ENCODE peak calls at places on chromosome 7, in ten cellular contexts. G is kidney epithelial cell; A is right lobe of liver; L is thyroid gland; B is thoracic aorta; M is fibroblast of lung; X is body of pancreas; J is CD8-positive, alpha-beta T cell; O is left ventricle myocardium inferior; T is pancreas. I is an unnamed sample.

GRCh38 chr7:159139639-159140038 is 5.0 kb downstream of the VIPR2 start:
- DNase-seq in G (no peak), A (no peak), L (no peak), B (no peak), M (no peak), X (no peak), J (no peak), O (no peak), T (no peak), I (no peak)

GRCh38 chr7:84529480-84530205 is 335.1 kb upstream of the SEMA3A start:
- DNase-seq in G (peak; percentile 69), A (no peak), L (no peak), B (no peak), M (peak; percentile 58), X (peak; percentile 44), J (no peak), O (no peak), T (no peak), I (no peak)

GRCh38 chr7:157444011-157444842 is 107.4 kb downstream of the DNAJB6 start:
- DNase-seq in G (no peak), A (no peak), L (no peak), B (no peak), M (no peak), X (no peak), J (no peak), O (no peak), T (peak; percentile 44), I (no peak)

GRCh38 chr7:2063562-2064360 is 169.0 kb downstream of the MAD1L1 start:
- DNase-seq in G (no peak), A (no peak), L (peak; percentile 10), B (no peak), M (peak; percentile 27), X (no peak), J (no peak), O (peak; percentile 50), T (no peak), I (peak; percentile 81)

GRCh38 chr7:143978585-143978984 is 21.5 kb upstream of the OR6B1 start:
- DNase-seq in G (no peak), A (no peak), L (no peak), B (no peak), M (no peak), X (no peak), J (no peak), O (no peak), T (no peak), I (no peak)

GRCh38 chr7:137081694-137082093 is 213.2 kb downstream of the CHRM2 start:
- DNase-seq in G (no peak), A (no peak), L (peak; percentile 12), B (no peak), M (peak; percentile 98), X (peak; percentile 75), J (no peak), O (peak; percentile 79), T (no peak), I (peak; percentile 37)

GRCh38 chr7:78472519-78472918 is 673.9 kb downstream of the PHTF2 start:
- DNase-seq in G (peak; percentile 23), A (no peak), L (no peak), B (no peak), M (peak; percentile 65), X (no peak), J (no peak), O (no peak), T (no peak), I (no peak)

GRCh38 chr7:129108583-129108982 is 35.9 kb upstream of the TSPAN33 start:
- DNase-seq in G (no peak), A (no peak), L (no peak), B (no peak), M (no peak), X (no peak), J (no peak), O (no peak), T (no peak), I (no peak)

DNA sequence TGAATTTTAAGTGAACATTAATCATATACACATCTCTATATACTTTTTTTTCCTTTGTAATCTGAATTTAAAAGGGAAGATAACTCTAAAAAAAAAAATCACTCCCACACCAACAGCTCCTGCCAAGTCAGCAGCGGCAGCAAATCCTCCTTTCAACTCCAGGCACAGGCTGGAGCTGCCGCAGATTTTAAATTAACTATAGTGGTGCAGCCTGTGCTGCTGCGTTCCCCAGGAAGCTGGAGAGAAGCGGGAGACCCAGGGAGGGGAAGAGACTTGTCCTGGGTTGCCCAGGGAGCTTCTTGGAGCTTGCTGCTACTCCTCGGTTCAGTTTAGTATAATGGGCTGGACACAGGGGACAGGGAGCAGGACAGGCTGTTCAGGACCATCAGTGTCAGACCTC is 32.6 kb upstream of the HSPB1 start:
- DNase-seq in G (no peak), A (no peak), L (no peak), B (no peak), M (no peak), X (no peak), J (no peak), O (no peak), T (no peak), I (no peak)
- H3K27me3 ChIP-seq in G (peaks cover 48% of the 10 kb centered on the region), A (no peaks in the 10 kb centered on the region), L (peaks cover 10% of the 10 kb centered on the region), B (peaks cover 5% of the 10 kb centered on the region), M (peaks cover 44% of the 10 kb centered on the region), X (no peaks in the 10 kb centered on the region), J (no peaks in the 10 kb centered on the region), O (peaks cover 86% of the 10 kb centered on the region), T (peaks cover 11% of the 10 kb centered on the region), I (peaks cover 80% of the 10 kb centered on the region)

GRCh38 chr7:6260291-6261183 is 11.9 kb downstream of the CYTH3 start:
- DNase-seq in G (no peak), A (no peak), L (peak; percentile 59), B (no peak), M (peak; percentile 58), X (no peak), J (no peak), O (no peak), T (no peak), I (no peak)

GRCh38 chr7:6258440-6259182 is 13.8 kb downstream of the CYTH3 start:
- DNase-seq in G (no peak), A (no peak), L (no peak), B (no peak), M (peak; percentile 88), X (no peak), J (no peak), O (no peak), T (no peak), I (no peak)

GRCh38 chr7:6262206-6262605 is 10.2 kb downstream of the CYTH3 start:
- DNase-seq in G (no peak), A (no peak), L (no peak), B (no peak), M (no peak), X (no peak), J (no peak), O (no peak), T (no peak), I (no peak)

GRCh38 chr7:6259257-6259656 is 13.2 kb downstream of the CYTH3 start:
- DNase-seq in G (no peak), A (no peak), L (no peak), B (no peak), M (no peak), X (no peak), J (no peak), O (no peak), T (no peak), I (no peak)

DNA sequence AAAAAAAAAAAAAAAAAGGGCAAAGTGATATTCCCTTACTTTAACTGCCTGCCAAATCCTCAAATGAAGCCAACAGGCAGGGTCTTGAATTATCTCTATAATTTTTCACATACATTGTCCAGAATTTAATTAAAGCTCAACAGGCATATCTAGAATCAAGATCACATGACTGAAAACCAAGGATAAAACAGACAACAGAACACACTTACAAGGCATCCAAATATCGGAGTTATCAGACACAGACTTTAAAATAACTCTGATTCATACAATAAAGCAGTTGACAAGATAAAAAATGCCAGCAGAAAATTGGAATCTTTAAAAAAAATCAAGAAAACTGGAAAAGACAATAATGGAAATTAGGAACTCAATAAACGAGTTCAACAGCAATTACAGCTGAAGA is 10.7 kb downstream of the CYTH3 start:
- DNase-seq in G (no peak), A (no peak), L (no peak), B (no peak), M (no peak), X (no peak), J (no peak), O (no peak), T (no peak), I (no peak)
- H3K4me3 ChIP-seq in G (no peak overlapping the region), A (no peak overlapping the region), L (no peak overlapping the region), B (no peak overlapping the region), M (no peak overlapping the region), X (no peak overlapping the region), J (no peak overlapping the region), O (no peak overlapping the region), T (no peak overlapping the region), I (no peak overlapping the region)

DNA sequence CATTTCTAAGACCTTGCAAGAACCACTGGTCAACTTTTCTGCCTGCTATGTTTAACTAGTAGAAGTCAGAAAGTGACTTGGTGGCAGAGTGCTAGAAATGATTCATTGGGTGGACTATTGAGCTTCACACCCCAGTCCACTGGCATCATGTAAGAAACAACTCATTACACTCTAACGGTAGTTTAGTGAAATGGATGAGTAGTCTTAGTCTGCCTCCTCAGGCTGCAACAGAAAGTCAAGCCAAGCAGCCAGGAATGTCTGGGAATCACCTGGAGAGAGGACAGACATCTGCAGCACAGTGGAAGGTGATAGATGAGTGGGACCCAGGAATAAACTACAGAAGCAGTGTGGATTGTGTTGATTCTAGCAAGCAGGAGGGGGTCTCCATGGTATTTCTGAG is 125.4 kb downstream of the AUTS2 start:
- DNase-seq in G (no peak), A (no peak), L (no peak), B (no peak), M (no peak), X (no peak), J (no peak), O (no peak), T (no peak), I (no peak)
- TF ChIP-seq CTCF in G (no peak), A (no peak), L (no peak), B (no peak), M (no peak), X (no peak), J (no peak), O (no peak), T (no peak), I (no peak)

GRCh38 chr7:29796181-29796580 is 10.1 kb upstream of the WIPF3 start:
- DNase-seq in G (no peak), A (no peak), L (no peak), B (no peak), M (no peak), X (no peak), J (no peak), O (no peak), T (no peak), I (no peak)

GRCh38 chr7:29798422-29798821 is 7.9 kb upstream of the WIPF3 start:
- DNase-seq in G (no peak), A (no peak), L (no peak), B (no peak), M (no peak), X (no peak), J (no peak), O (no peak), T (no peak), I (no peak)

GRCh38 chr7:29794959-29795629 is 11.2 kb upstream of the WIPF3 start:
- DNase-seq in G (no peak), A (no peak), L (no peak), B (no peak), M (no peak), X (no peak), J (no peak), O (no peak), T (no peak), I (no peak)

GRCh38 chr7:29795696-29796095 is 10.6 kb upstream of the WIPF3 start:
- DNase-seq in G (no peak), A (no peak), L (no peak), B (no peak), M (no peak), X (no peak), J (no peak), O (no peak), T (no peak), I (no peak)

GRCh38 chr7:29797112-29797944 is 9.0 kb upstream of the WIPF3 start:
- DNase-seq in G (no peak), A (no peak), L (no peak), B (no peak), M (no peak), X (no peak), J (no peak), O (no peak), T (no peak), I (no peak)
- H3K27me3 ChIP-seq in G (no peaks in the 10 kb centered on the region), A (no peaks in the 10 kb centered on the region), L (no peaks in the 10 kb centered on the region), B (no peaks in the 10 kb centered on the region), M (peaks cover 3% of the 10 kb centered on the region), X (no peaks in the 10 kb centered on the region), J (no peaks in the 10 kb centered on the region), O (no peaks in the 10 kb centered on the region), T (no peaks in the 10 kb centered on the region), I (peaks cover 6% of the 10 kb centered on the region)

I was measured in transverse colon.